ENCODE peak calls at places on chromosomes 1 and 21, in five cellular contexts. One of them, this sample, is unnamed.

GRCh38 chr21:42503711-42504110 is 7.7 kb upstream of the RSPH1 start:
- DNase-seq in GM23338: no peak
- DNase-seq in A549: no peak
- DNase-seq in K562: no peak
- DNase-seq in GM12878: no peak
- DNase-seq in this sample: no peak

GRCh38 chr1:247102381-247102780 is 1.8 kb downstream of the ZNF669 start:
- DNase-seq in GM23338: no peak
- DNase-seq in A549: no peak
- DNase-seq in K562: no peak
- DNase-seq in GM12878: no peak
- DNase-seq in this sample: no peak

GRCh38 chr1:43376723-43377235 is 9.0 kb upstream of the ELOVL1 start:
- DNase-seq in GM23338: no peak
- DNase-seq in A549: no peak
- DNase-seq in K562: no peak
- DNase-seq in GM12878: no peak
- DNase-seq in this sample: no peak

GRCh38 chr21:25560151-25560783 is 47.0 kb downstream of the MRPL39 start:
- DNase-seq in GM23338: no peak
- DNase-seq in A549: no peak
- DNase-seq in K562: no peak
- DNase-seq in GM12878: no peak
- DNase-seq in this sample: no peak

GRCh38 chr1:55380313-55380970 is 165.3 kb upstream of the USP24 start:
- DNase-seq in GM23338: no peak
- DNase-seq in A549: no peak
- DNase-seq in K562: no peak
- DNase-seq in GM12878: no peak
- DNase-seq in this sample: no peak

GRCh38 chr1:39575191-39576015 is 1.2 kb downstream of the PABPC4 start:
- DNase-seq in GM23338: peak
- DNase-seq in A549: no peak
- DNase-seq in K562: peak
- DNase-seq in GM12878: no peak
- DNase-seq in this sample: peak

GRCh38 chr1:246193537-246193936 is 313.5 kb downstream of the SMYD3 start:
- DNase-seq in GM23338: peak
- DNase-seq in A549: no peak
- DNase-seq in K562: no peak
- DNase-seq in GM12878: no peak
- DNase-seq in this sample: no peak

GRCh38 chr1:30615076-30615795 is 108.1 kb downstream of the MATN1 start:
- DNase-seq in GM23338: no peak
- DNase-seq in A549: no peak
- DNase-seq in K562: no peak
- DNase-seq in GM12878: no peak
- DNase-seq in this sample: no peak

GRCh38 chr1:86866665-86867064 is 47.3 kb downstream of the SELENOF start:
- DNase-seq in GM23338: no peak
- DNase-seq in A549: peak
- DNase-seq in K562: no peak
- DNase-seq in GM12878: no peak
- DNase-seq in this sample: no peak

GRCh38 chr1:111140680-111140967 is 601 bp downstream of the CEPT1 start:
- DNase-seq in GM23338: peak
- DNase-seq in A549: peak
- DNase-seq in K562: no peak
- DNase-seq in GM12878: no peak
- DNase-seq in this sample: peak

GRCh38 chr1:228742535-228742934 is 7.3 kb downstream of the RHOU start:
- DNase-seq in GM23338: no peak
- DNase-seq in A549: no peak
- DNase-seq in K562: no peak
- DNase-seq in GM12878: no peak
- DNase-seq in this sample: no peak

GRCh38 chr1:114278911-114279310 is 125.2 kb upstream of the SYT6 start:
- DNase-seq in GM23338: no peak
- DNase-seq in A549: no peak
- DNase-seq in K562: no peak
- DNase-seq in GM12878: no peak
- DNase-seq in this sample: no peak

GRCh38 chr21:32562426-32562825 is 22.9 kb downstream of the TCP10L start:
- DNase-seq in GM23338: peak
- DNase-seq in A549: no peak
- DNase-seq in K562: no peak
- DNase-seq in GM12878: no peak
- DNase-seq in this sample: no peak

GRCh38 chr21:29261555-29262540 is 36.9 kb upstream of the BACH1 start:
- DNase-seq in GM23338: no peak
- DNase-seq in A549: no peak
- DNase-seq in K562: no peak
- DNase-seq in GM12878: no peak
- DNase-seq in this sample: no peak

GRCh38 chr1:44786138-44786840 is 1.7 kb downstream of the BEST4 start:
- DNase-seq in GM23338: peak
- DNase-seq in A549: peak
- DNase-seq in K562: peak
- DNase-seq in GM12878: no peak
- DNase-seq in this sample: peak

GRCh38 chr1:179353546-179353945 is 12.2 kb upstream of the AXDND1 start:
- DNase-seq in GM23338: no peak
- DNase-seq in A549: no peak
- DNase-seq in K562: no peak
- DNase-seq in GM12878: no peak
- DNase-seq in this sample: no peak

GRCh38 chr1:29094954-29095353 is 28.7 kb downstream of the TMEM200B start:
- DNase-seq in GM23338: no peak
- DNase-seq in A549: no peak
- DNase-seq in K562: no peak
- DNase-seq in GM12878: no peak
- DNase-seq in this sample: no peak

GRCh38 chr1:115218034-115218405 is 120.0 kb downstream of the NGF start:
- DNase-seq in GM23338: no peak
- DNase-seq in A549: no peak
- DNase-seq in K562: no peak
- DNase-seq in GM12878: no peak
- DNase-seq in this sample: no peak

GRCh38 chr21:14836950-14837349 is 227.8 kb downstream of the NRIP1 start:
- DNase-seq in GM23338: no peak
- DNase-seq in A549: no peak
- DNase-seq in K562: no peak
- DNase-seq in GM12878: no peak
- DNase-seq in this sample: no peak

GRCh38 chr1:46183119-46183842 is 7.0 kb upstream of the P3R3URF start:
- DNase-seq in GM23338: peak
- DNase-seq in A549: peak
- DNase-seq in K562: no peak
- DNase-seq in GM12878: no peak
- DNase-seq in this sample: peak

GRCh38 chr1:229309684-229310083 is 33.2 kb downstream of the CCSAP start:
- DNase-seq in GM23338: no peak
- DNase-seq in A549: no peak
- DNase-seq in K562: no peak
- DNase-seq in GM12878: no peak
- DNase-seq in this sample: no peak

GRCh38 chr1:57633055-57633454 is 209.2 kb upstream of the DAB1 start:
- DNase-seq in GM23338: peak
- DNase-seq in A549: no peak
- DNase-seq in K562: no peak
- DNase-seq in GM12878: no peak
- DNase-seq in this sample: no peak

GRCh38 chr1:234658143-234658542 is 48.2 kb upstream of the IRF2BP2 start:
- DNase-seq in GM23338: peak
- DNase-seq in A549: peak
- DNase-seq in K562: no peak
- DNase-seq in GM12878: no peak
- DNase-seq in this sample: peak

GRCh38 chr21:26072891-26073615 is 97.5 kb downstream of the APP start:
- DNase-seq in GM23338: no peak
- DNase-seq in A549: no peak
- DNase-seq in K562: no peak
- DNase-seq in GM12878: no peak
- DNase-seq in this sample: no peak

GRCh38 chr1:87449348-87449963 is 120.8 kb downstream of the LMO4 start:
- DNase-seq in GM23338: no peak
- DNase-seq in A549: no peak
- DNase-seq in K562: no peak
- DNase-seq in GM12878: peak
- DNase-seq in this sample: no peak

GRCh38 chr1:15139654-15140350 is 13.7 kb upstream of the TMEM51 start:
- DNase-seq in GM23338: peak
- DNase-seq in A549: no peak
- DNase-seq in K562: no peak
- DNase-seq in GM12878: no peak
- DNase-seq in this sample: peak

GRCh38 chr1:43890815-43891214 is 42.8 kb upstream of the ARTN start:
- DNase-seq in GM23338: no peak
- DNase-seq in A549: no peak
- DNase-seq in K562: no peak
- DNase-seq in GM12878: no peak
- DNase-seq in this sample: no peak

GRCh38 chr1:30618335-30618747 is 105.0 kb downstream of the MATN1 start:
- DNase-seq in GM23338: no peak
- DNase-seq in A549: no peak
- DNase-seq in K562: no peak
- DNase-seq in GM12878: no peak
- DNase-seq in this sample: no peak

GRCh38 chr1:47709302-47710074 is 271.6 kb downstream of the FOXD2 start:
- DNase-seq in GM23338: peak
- DNase-seq in A549: peak
- DNase-seq in K562: peak
- DNase-seq in GM12878: no peak
- DNase-seq in this sample: no peak

GRCh38 chr1:83998599-83999315 is at the start of gene TTLL7:
- DNase-seq in GM23338: peak
- DNase-seq in A549: peak
- DNase-seq in K562: peak
- DNase-seq in GM12878: no peak
- DNase-seq in this sample: peak

GRCh38 chr1:244314921-244315544 is 136.7 kb downstream of the ADSS2 start:
- DNase-seq in GM23338: no peak
- DNase-seq in A549: no peak
- DNase-seq in K562: no peak
- DNase-seq in GM12878: no peak
- DNase-seq in this sample: no peak

GRCh38 chr21:42412636-42412933 is 8.9 kb downstream of the UBASH3A start:
- DNase-seq in GM23338: no peak
- DNase-seq in A549: no peak
- DNase-seq in K562: no peak
- DNase-seq in GM12878: no peak
- DNase-seq in this sample: no peak

GRCh38 chr1:236766506-236766905 is 28.6 kb upstream of the MTR start:
- DNase-seq in GM23338: no peak
- DNase-seq in A549: no peak
- DNase-seq in K562: no peak
- DNase-seq in GM12878: no peak
- DNase-seq in this sample: no peak

GRCh38 chr1:99662581-99663208 is 16.8 kb downstream of the PALMD start:
- DNase-seq in GM23338: no peak
- DNase-seq in A549: peak
- DNase-seq in K562: no peak
- DNase-seq in GM12878: no peak
- DNase-seq in this sample: no peak

GRCh38 chr1:157181258-157181657 is 43.1 kb upstream of the ETV3 start:
- DNase-seq in GM23338: no peak
- DNase-seq in A549: no peak
- DNase-seq in K562: no peak
- DNase-seq in GM12878: no peak
- DNase-seq in this sample: no peak
- H3K4me2 ChIP-seq in GM23338: no peak
- H3K4me2 ChIP-seq in A549: no peak
- H3K4me2 ChIP-seq in K562: no peak
- H3K4me2 ChIP-seq in GM12878: peak
- H3K4me2 ChIP-seq in this sample: no peak

GRCh38 chr1:71908871-71909390 is 373.4 kb downstream of the NEGR1 start:
- DNase-seq in GM23338: no peak
- DNase-seq in A549: no peak
- DNase-seq in K562: no peak
- DNase-seq in GM12878: no peak
- DNase-seq in this sample: no peak
- TF ChIP-seq JUNB in GM23338: no peak
- TF ChIP-seq JUNB in A549: no peak
- TF ChIP-seq JUNB in K562: no peak
- TF ChIP-seq JUNB in GM12878: no peak
- TF ChIP-seq JUNB in this sample: no peak

GRCh38 chr1:33143698-33144097 is 38.1 kb downstream of the TRIM62 start:
- DNase-seq in GM23338: no peak
- DNase-seq in A549: no peak
- DNase-seq in K562: no peak
- DNase-seq in GM12878: no peak
- DNase-seq in this sample: no peak
- H3K4me2 ChIP-seq in GM23338: no peak
- H3K4me2 ChIP-seq in A549: no peak
- H3K4me2 ChIP-seq in K562: no peak
- H3K4me2 ChIP-seq in GM12878: no peak
- H3K4me2 ChIP-seq in this sample: no peak

GRCh38 chr1:173411835-173412742 is 65.0 kb upstream of the PRDX6 start:
- DNase-seq in GM23338: no peak
- DNase-seq in A549: peak
- DNase-seq in K562: no peak
- DNase-seq in GM12878: no peak
- DNase-seq in this sample: no peak

GRCh38 chr1:173414539-173414938 is 62.6 kb upstream of the PRDX6 start:
- DNase-seq in GM23338: no peak
- DNase-seq in A549: no peak
- DNase-seq in K562: no peak
- DNase-seq in GM12878: no peak
- DNase-seq in this sample: no peak

GRCh38 chr1:173415490-173415889 is 61.6 kb upstream of the PRDX6 start:
- DNase-seq in GM23338: no peak
- DNase-seq in A549: no peak
- DNase-seq in K562: no peak
- DNase-seq in GM12878: peak
- DNase-seq in this sample: no peak

GRCh38 chr1:173414136-173414535 is 63.0 kb upstream of the PRDX6 start:
- DNase-seq in GM23338: no peak
- DNase-seq in A549: no peak
- DNase-seq in K562: no peak
- DNase-seq in GM12878: no peak
- DNase-seq in this sample: no peak

DNA sequence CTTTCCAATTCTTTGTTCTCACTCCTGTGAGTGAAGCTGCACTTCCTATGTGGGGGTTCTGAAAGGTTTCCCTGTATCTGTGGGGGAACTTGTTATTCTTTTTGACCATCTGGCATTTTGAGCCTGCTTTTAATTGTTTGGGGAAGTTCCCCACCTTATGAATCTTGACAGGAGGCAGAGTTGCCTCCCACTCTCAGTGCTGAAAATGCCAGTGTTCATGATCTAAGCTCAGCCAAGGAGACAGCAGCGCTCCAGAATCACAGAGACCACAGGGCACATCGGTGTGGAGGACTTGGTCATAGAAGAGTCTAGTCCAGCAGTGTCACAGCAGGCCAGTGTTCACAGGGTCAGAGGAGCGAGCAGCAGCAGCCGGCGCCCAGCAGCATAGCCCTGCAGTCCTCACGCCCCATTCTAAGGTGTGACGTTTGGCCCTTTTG is 63.8 kb upstream of the PRDX6 start:
- DNase-seq in GM23338: no peak
- DNase-seq in A549: no peak
- DNase-seq in K562: no peak
- DNase-seq in GM12878: no peak
- DNase-seq in this sample: no peak
- TF ChIP-seq JUNB in GM23338: no peak
- TF ChIP-seq JUNB in A549: no peak
- TF ChIP-seq JUNB in K562: no peak
- TF ChIP-seq JUNB in GM12878: no peak
- TF ChIP-seq JUNB in this sample: no peak

This sample was measured in HepG2.